ENCODE peak calls at places on chromosomes 13 and 19, in seven cellular contexts. One of them, this sample, is unnamed.

GRCh38 chr13:67736646-67737420 is 506.7 kb upstream of the PCDH9 start:
- DNase-seq in breast epithelium: no peak
- DNase-seq in H54: no peak
- DNase-seq in uterus: no peak
- DNase-seq in heart left ventricle: no peak
- DNase-seq in body of pancreas: no peak
- DNase-seq in HCT116: no peak
- DNase-seq in this sample: no peak

GRCh38 chr13:80630685-80631121 is 289.8 kb upstream of the SPRY2 start:
- DNase-seq in breast epithelium: no peak
- DNase-seq in H54: no peak
- DNase-seq in uterus: peak; percentile 43
- DNase-seq in heart left ventricle: no peak
- DNase-seq in body of pancreas: no peak
- DNase-seq in HCT116: no peak
- DNase-seq in this sample: no peak

GRCh38 chr13:95724252-95724651 is 47.3 kb downstream of the DNAJC3 start:
- DNase-seq in breast epithelium: no peak
- DNase-seq in H54: no peak
- DNase-seq in uterus: no peak
- DNase-seq in heart left ventricle: no peak
- DNase-seq in body of pancreas: no peak
- DNase-seq in HCT116: no peak
- DNase-seq in this sample: no peak

GRCh38 chr19:48249502-48250014 is 6.2 kb downstream of the CARD8 start:
- DNase-seq in breast epithelium: no peak
- DNase-seq in H54: no peak
- DNase-seq in uterus: peak; percentile 49
- DNase-seq in heart left ventricle: peak; percentile 76
- DNase-seq in body of pancreas: peak; percentile 58
- DNase-seq in HCT116: no peak
- DNase-seq in this sample: no peak

GRCh38 chr19:31255863-31256600 is 93.2 kb downstream of the TSHZ3 start:
- DNase-seq in breast epithelium: no peak
- DNase-seq in H54: no peak
- DNase-seq in uterus: no peak
- DNase-seq in heart left ventricle: no peak
- DNase-seq in body of pancreas: no peak
- DNase-seq in HCT116: no peak
- DNase-seq in this sample: no peak

GRCh38 chr13:112056284-112056727 is 10.6 kb upstream of the SOX1 start:
- DNase-seq in breast epithelium: no peak
- DNase-seq in H54: no peak
- DNase-seq in uterus: no peak
- DNase-seq in heart left ventricle: no peak
- DNase-seq in body of pancreas: no peak
- DNase-seq in HCT116: no peak
- DNase-seq in this sample: no peak

GRCh38 chr19:32810452-32810851 is 59.1 kb downstream of the SLC7A9 start:
- DNase-seq in breast epithelium: no peak
- DNase-seq in H54: no peak
- DNase-seq in uterus: no peak
- DNase-seq in heart left ventricle: no peak
- DNase-seq in body of pancreas: no peak
- DNase-seq in HCT116: no peak
- DNase-seq in this sample: no peak

GRCh38 chr13:31885994-31886393 is 145.6 kb upstream of the FRY start:
- DNase-seq in breast epithelium: no peak
- DNase-seq in H54: no peak
- DNase-seq in uterus: no peak
- DNase-seq in heart left ventricle: no peak
- DNase-seq in body of pancreas: no peak
- DNase-seq in HCT116: no peak
- DNase-seq in this sample: no peak

GRCh38 chr13:110268576-110269185 is 38.3 kb downstream of the COL4A1 start:
- DNase-seq in breast epithelium: no peak
- DNase-seq in H54: no peak
- DNase-seq in uterus: peak; percentile 37
- DNase-seq in heart left ventricle: no peak
- DNase-seq in body of pancreas: no peak
- DNase-seq in HCT116: no peak
- DNase-seq in this sample: no peak

GRCh38 chr19:13983213-13983889 is 22.8 kb downstream of the RFX1 start:
- DNase-seq in breast epithelium: no peak
- DNase-seq in H54: no peak
- DNase-seq in uterus: no peak
- DNase-seq in heart left ventricle: no peak
- DNase-seq in body of pancreas: peak; percentile 55
- DNase-seq in HCT116: no peak
- DNase-seq in this sample: no peak

GRCh38 chr19:40403262-40403984 is 9.8 kb downstream of the PRX start:
- DNase-seq in breast epithelium: peak; percentile 93
- DNase-seq in H54: peak; percentile 99
- DNase-seq in uterus: peak; percentile 93
- DNase-seq in heart left ventricle: peak; percentile 95
- DNase-seq in body of pancreas: peak; percentile 94
- DNase-seq in HCT116: peak; percentile 86
- DNase-seq in this sample: peak; percentile 92
- TF ChIP-seq POLR2A in breast epithelium: no peak
- TF ChIP-seq POLR2A in H54: peak; percentile 57
- TF ChIP-seq POLR2A in uterus: no peak
- TF ChIP-seq POLR2A in heart left ventricle: no peak
- TF ChIP-seq POLR2A in body of pancreas: peak; percentile 28
- TF ChIP-seq POLR2A in HCT116: no peak
- TF ChIP-seq POLR2A in this sample: no peak

GRCh38 chr19:57350877-57351805 is at the start of gene ZNF304:
- DNase-seq in breast epithelium: peak; percentile 90
- DNase-seq in H54: peak; percentile 97
- DNase-seq in uterus: peak; percentile 86
- DNase-seq in heart left ventricle: peak; percentile 95
- DNase-seq in body of pancreas: peak; percentile 94
- DNase-seq in HCT116: peak; percentile 91
- DNase-seq in this sample: peak; percentile 83
- TF ChIP-seq POLR2A in breast epithelium: no peak
- TF ChIP-seq POLR2A in H54: peak; percentile 59
- TF ChIP-seq POLR2A in uterus: no peak
- TF ChIP-seq POLR2A in heart left ventricle: no peak
- TF ChIP-seq POLR2A in body of pancreas: peak; percentile 41
- TF ChIP-seq POLR2A in HCT116: no peak
- TF ChIP-seq POLR2A in this sample: peak; percentile 31

DNA sequence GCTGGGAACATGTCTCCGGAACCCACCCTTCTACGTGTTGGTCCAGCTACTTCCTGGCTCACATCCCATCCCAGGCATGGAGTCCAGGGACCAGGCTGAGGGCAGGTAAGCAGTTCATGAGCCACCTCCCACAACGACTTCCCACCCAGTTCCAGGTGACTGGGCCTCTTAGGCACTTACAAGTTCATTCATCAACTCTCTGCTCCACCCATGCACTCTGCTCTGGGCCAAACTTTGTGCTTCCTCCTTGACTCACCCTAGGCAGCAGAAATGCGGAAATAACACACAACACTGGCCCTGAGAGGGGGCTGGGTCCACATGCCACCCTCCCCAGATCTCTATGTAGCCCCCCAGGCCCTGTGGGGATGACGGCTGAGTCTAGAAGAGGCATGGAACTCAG is 20.5 kb downstream of the IQCN start:
- DNase-seq in breast epithelium: no peak
- DNase-seq in H54: no peak
- DNase-seq in uterus: no peak
- DNase-seq in heart left ventricle: no peak
- DNase-seq in body of pancreas: peak; percentile 18
- DNase-seq in HCT116: no peak
- DNase-seq in this sample: no peak
- TF ChIP-seq POLR2A in breast epithelium: no peak
- TF ChIP-seq POLR2A in H54: no peak
- TF ChIP-seq POLR2A in uterus: no peak
- TF ChIP-seq POLR2A in heart left ventricle: no peak
- TF ChIP-seq POLR2A in body of pancreas: no peak
- TF ChIP-seq POLR2A in HCT116: no peak
- TF ChIP-seq POLR2A in this sample: no peak

DNA sequence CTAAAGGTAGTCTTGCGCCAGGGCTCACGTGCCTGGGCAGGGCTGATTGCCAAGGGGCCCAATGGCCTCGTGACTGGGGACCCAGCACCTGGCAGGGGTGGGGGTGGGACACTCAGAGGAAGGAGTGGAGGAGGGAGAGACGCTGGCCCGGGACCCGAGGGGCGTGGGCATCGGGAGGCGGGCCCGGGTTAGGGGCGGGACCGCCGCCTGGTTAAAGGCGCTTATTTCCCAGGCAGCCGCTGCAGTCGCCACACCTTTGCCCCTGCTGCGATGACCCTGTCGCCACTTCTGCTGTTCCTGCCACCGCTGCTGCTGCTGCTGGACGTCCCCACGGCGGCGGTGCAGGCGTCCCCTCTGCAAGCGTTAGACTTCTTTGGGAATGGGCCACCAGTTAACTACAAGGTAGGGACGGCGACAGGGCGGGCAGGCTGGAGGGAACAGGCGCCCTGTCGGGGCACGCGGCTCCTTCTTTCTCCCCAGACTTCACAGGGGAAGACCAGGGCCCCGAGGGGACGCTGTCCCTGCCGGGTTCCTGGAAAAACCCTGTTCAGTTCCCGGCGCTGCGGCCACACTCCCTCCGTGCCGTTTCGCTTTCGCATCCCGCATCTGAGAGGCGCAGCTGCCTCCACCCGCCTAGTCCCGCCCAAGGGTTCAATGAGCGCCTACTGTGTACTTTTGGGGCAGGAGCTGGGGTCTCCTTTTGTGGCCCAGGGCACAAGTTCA is at the start of gene IFI30:
- DNase-seq in breast epithelium: peak; percentile 74
- DNase-seq in H54: peak; percentile 82
- DNase-seq in uterus: peak; percentile 71
- DNase-seq in heart left ventricle: peak; percentile 90
- DNase-seq in body of pancreas: peak; percentile 94
- DNase-seq in HCT116: no peak
- DNase-seq in this sample: peak; percentile 84
- TF ChIP-seq POLR2A in breast epithelium: no peak
- TF ChIP-seq POLR2A in H54: peak; percentile 78
- TF ChIP-seq POLR2A in uterus: peak; percentile 43
- TF ChIP-seq POLR2A in heart left ventricle: no peak
- TF ChIP-seq POLR2A in body of pancreas: peak; percentile 88
- TF ChIP-seq POLR2A in HCT116: peak; percentile 94
- TF ChIP-seq POLR2A in this sample: peak; percentile 70

GRCh38 chr19:45075215-45076028 is 856 bp downstream of the ZNF296 start:
- DNase-seq in breast epithelium: peak; percentile 83
- DNase-seq in H54: no peak
- DNase-seq in uterus: no peak
- DNase-seq in heart left ventricle: peak; percentile 88
- DNase-seq in body of pancreas: peak; percentile 77
- DNase-seq in HCT116: peak; percentile 54
- DNase-seq in this sample: peak; percentile 82
- TF ChIP-seq POLR2A in breast epithelium: no peak
- TF ChIP-seq POLR2A in H54: no peak
- TF ChIP-seq POLR2A in uterus: no peak
- TF ChIP-seq POLR2A in heart left ventricle: no peak
- TF ChIP-seq POLR2A in body of pancreas: peak; percentile 20
- TF ChIP-seq POLR2A in HCT116: no peak
- TF ChIP-seq POLR2A in this sample: no peak

GRCh38 chr19:50724522-50725217 is 1.5 kb downstream of the CLEC11A start:
- DNase-seq in breast epithelium: peak; percentile 99
- DNase-seq in H54: peak; percentile 100
- DNase-seq in uterus: peak; percentile 100
- DNase-seq in heart left ventricle: peak; percentile 98
- DNase-seq in body of pancreas: peak; percentile 99
- DNase-seq in HCT116: peak; percentile 99
- DNase-seq in this sample: peak; percentile 85

GRCh38 chr19:50725218-50725931 is 2.2 kb downstream of the CLEC11A start:
- DNase-seq in breast epithelium: no peak
- DNase-seq in H54: peak; percentile 87
- DNase-seq in uterus: no peak
- DNase-seq in heart left ventricle: peak; percentile 47
- DNase-seq in body of pancreas: no peak
- DNase-seq in HCT116: peak; percentile 23
- DNase-seq in this sample: no peak

GRCh38 chr19:50729894-50730293 is 6.7 kb downstream of the CLEC11A start:
- DNase-seq in breast epithelium: no peak
- DNase-seq in H54: no peak
- DNase-seq in uterus: no peak
- DNase-seq in heart left ventricle: no peak
- DNase-seq in body of pancreas: no peak
- DNase-seq in HCT116: no peak
- DNase-seq in this sample: no peak

GRCh38 chr19:50725932-50726230 is 2.7 kb downstream of the CLEC11A start:
- DNase-seq in breast epithelium: no peak
- DNase-seq in H54: no peak
- DNase-seq in uterus: no peak
- DNase-seq in heart left ventricle: no peak
- DNase-seq in body of pancreas: no peak
- DNase-seq in HCT116: no peak
- DNase-seq in this sample: no peak

DNA sequence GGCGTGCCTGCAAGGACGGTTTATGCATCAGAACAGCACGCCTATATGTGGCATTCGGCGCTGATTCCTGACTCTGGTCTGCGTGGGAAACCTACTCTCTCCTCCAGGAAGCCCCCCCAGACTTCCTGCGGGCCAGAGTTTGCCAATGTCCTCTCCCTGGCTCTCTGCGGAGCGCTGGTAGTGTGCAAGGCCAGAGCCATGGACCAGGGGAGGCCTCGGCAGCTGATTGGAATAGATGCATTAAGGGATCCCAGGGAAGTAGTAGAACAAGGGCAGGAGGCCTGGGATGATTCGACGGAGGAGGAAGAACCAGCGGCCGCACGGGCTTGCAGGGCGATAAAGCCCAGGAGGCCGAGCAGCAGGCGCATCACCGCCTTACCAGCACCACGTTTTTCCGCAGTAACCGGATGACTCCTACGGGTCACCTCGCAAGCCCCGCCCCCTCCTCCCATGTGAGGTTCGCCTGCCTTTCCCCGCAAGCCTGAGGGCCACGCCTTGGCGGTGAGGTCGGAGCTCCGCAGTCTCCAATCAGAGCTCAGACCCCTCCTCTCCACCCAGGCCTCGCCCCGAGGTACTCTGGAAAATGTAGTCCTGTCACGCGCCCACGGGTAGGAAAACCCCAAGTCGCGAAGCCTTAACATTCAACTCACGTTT is 5.0 kb downstream of the CLEC11A start:
- DNase-seq in breast epithelium: peak; percentile 62
- DNase-seq in H54: no peak
- DNase-seq in uterus: peak; percentile 86
- DNase-seq in heart left ventricle: peak; percentile 88
- DNase-seq in body of pancreas: peak; percentile 72
- DNase-seq in HCT116: no peak
- DNase-seq in this sample: no peak
- TF ChIP-seq POLR2A in breast epithelium: no peak
- TF ChIP-seq POLR2A in H54: no peak
- TF ChIP-seq POLR2A in uterus: no peak
- TF ChIP-seq POLR2A in heart left ventricle: no peak
- TF ChIP-seq POLR2A in body of pancreas: no peak
- TF ChIP-seq POLR2A in HCT116: no peak
- TF ChIP-seq POLR2A in this sample: no peak

This sample was measured in GM12891.